ENCODE peak calls at places on chromosomes 13 and 19, in seven cellular contexts. One of them, this sample, is unnamed.

GRCh38 chr13:99280166-99280565 is 22.0 kb upstream of the GPR18 start:
- DNase-seq in colonic mucosa: peak
- DNase-seq in nucleus accumbens: no peak
- DNase-seq in AG04450: no peak
- DNase-seq in HEK293T: no peak
- DNase-seq in CD8-positive, alpha-beta T cell: no peak
- DNase-seq in body of pancreas: no peak
- DNase-seq in this sample: no peak

GRCh38 chr19:1616396-1616795 is 11.1 kb upstream of the UQCR11 start:
- DNase-seq in colonic mucosa: no peak
- DNase-seq in nucleus accumbens: no peak
- DNase-seq in AG04450: no peak
- DNase-seq in HEK293T: no peak
- DNase-seq in CD8-positive, alpha-beta T cell: no peak
- DNase-seq in body of pancreas: no peak
- DNase-seq in this sample: no peak

GRCh38 chr13:35978607-35979316 is 152.4 kb downstream of the DCLK1 start:
- DNase-seq in colonic mucosa: peak
- DNase-seq in nucleus accumbens: no peak
- DNase-seq in AG04450: no peak
- DNase-seq in HEK293T: peak
- DNase-seq in CD8-positive, alpha-beta T cell: no peak
- DNase-seq in body of pancreas: peak
- DNase-seq in this sample: no peak

GRCh38 chr13:109481046-109481445 is 305.3 kb downstream of the IRS2 start:
- DNase-seq in colonic mucosa: no peak
- DNase-seq in nucleus accumbens: no peak
- DNase-seq in AG04450: no peak
- DNase-seq in HEK293T: no peak
- DNase-seq in CD8-positive, alpha-beta T cell: no peak
- DNase-seq in body of pancreas: no peak
- DNase-seq in this sample: no peak

GRCh38 chr19:18743281-18743825 is 47.8 kb downstream of the COMP start:
- DNase-seq in colonic mucosa: peak
- DNase-seq in nucleus accumbens: no peak
- DNase-seq in AG04450: peak
- DNase-seq in HEK293T: peak
- DNase-seq in CD8-positive, alpha-beta T cell: no peak
- DNase-seq in body of pancreas: peak
- DNase-seq in this sample: no peak

GRCh38 chr13:112455476-112456059 is 79.4 kb downstream of the SPACA7 start:
- DNase-seq in colonic mucosa: no peak
- DNase-seq in nucleus accumbens: no peak
- DNase-seq in AG04450: no peak
- DNase-seq in HEK293T: no peak
- DNase-seq in CD8-positive, alpha-beta T cell: no peak
- DNase-seq in body of pancreas: no peak
- DNase-seq in this sample: no peak

GRCh38 chr19:47381653-47382279 is 32.7 kb downstream of the DHX34 start:
- DNase-seq in colonic mucosa: no peak
- DNase-seq in nucleus accumbens: no peak
- DNase-seq in AG04450: no peak
- DNase-seq in HEK293T: no peak
- DNase-seq in CD8-positive, alpha-beta T cell: no peak
- DNase-seq in body of pancreas: no peak
- DNase-seq in this sample: no peak

GRCh38 chr13:49023441-49023840 is 47.7 kb downstream of the FNDC3A start:
- DNase-seq in colonic mucosa: no peak
- DNase-seq in nucleus accumbens: no peak
- DNase-seq in AG04450: peak
- DNase-seq in HEK293T: no peak
- DNase-seq in CD8-positive, alpha-beta T cell: no peak
- DNase-seq in body of pancreas: no peak
- DNase-seq in this sample: no peak

GRCh38 chr19:54572696-54573311 is 786 bp upstream of the LILRA2 start:
- DNase-seq in colonic mucosa: no peak
- DNase-seq in nucleus accumbens: no peak
- DNase-seq in AG04450: no peak
- DNase-seq in HEK293T: no peak
- DNase-seq in CD8-positive, alpha-beta T cell: no peak
- DNase-seq in body of pancreas: no peak
- DNase-seq in this sample: no peak

GRCh38 chr19:12664406-12665280 is 1.9 kb downstream of the MAN2B1 start:
- DNase-seq in colonic mucosa: peak
- DNase-seq in nucleus accumbens: no peak
- DNase-seq in AG04450: no peak
- DNase-seq in HEK293T: peak
- DNase-seq in CD8-positive, alpha-beta T cell: no peak
- DNase-seq in body of pancreas: no peak
- DNase-seq in this sample: no peak

GRCh38 chr19:47758433-47758784 is 13.1 kb downstream of the NOP53 start:
- DNase-seq in colonic mucosa: no peak
- DNase-seq in nucleus accumbens: no peak
- DNase-seq in AG04450: no peak
- DNase-seq in HEK293T: no peak
- DNase-seq in CD8-positive, alpha-beta T cell: no peak
- DNase-seq in body of pancreas: no peak
- DNase-seq in this sample: no peak

GRCh38 chr19:38224014-38224862 is at the start of gene DPF1:
- DNase-seq in colonic mucosa: no peak
- DNase-seq in nucleus accumbens: peak
- DNase-seq in AG04450: no peak
- DNase-seq in HEK293T: peak
- DNase-seq in CD8-positive, alpha-beta T cell: no peak
- DNase-seq in body of pancreas: no peak
- DNase-seq in this sample: peak

GRCh38 chr19:2813235-2814160 is 6.2 kb upstream of the ZNF554 start:
- DNase-seq in colonic mucosa: no peak
- DNase-seq in nucleus accumbens: no peak
- DNase-seq in AG04450: no peak
- DNase-seq in HEK293T: no peak
- DNase-seq in CD8-positive, alpha-beta T cell: no peak
- DNase-seq in body of pancreas: no peak
- DNase-seq in this sample: no peak

GRCh38 chr19:12085074-12085818 is 20.7 kb downstream of the ZNF844 start:
- DNase-seq in colonic mucosa: no peak
- DNase-seq in nucleus accumbens: no peak
- DNase-seq in AG04450: no peak
- DNase-seq in HEK293T: no peak
- DNase-seq in CD8-positive, alpha-beta T cell: no peak
- DNase-seq in body of pancreas: no peak
- DNase-seq in this sample: no peak

GRCh38 chr13:45834411-45834994 is 17.1 kb downstream of the SIAH3 start:
- DNase-seq in colonic mucosa: no peak
- DNase-seq in nucleus accumbens: no peak
- DNase-seq in AG04450: no peak
- DNase-seq in HEK293T: no peak
- DNase-seq in CD8-positive, alpha-beta T cell: no peak
- DNase-seq in body of pancreas: no peak
- DNase-seq in this sample: no peak

GRCh38 chr13:99484405-99484981 is 16.8 kb upstream of the TM9SF2 start:
- DNase-seq in colonic mucosa: no peak
- DNase-seq in nucleus accumbens: no peak
- DNase-seq in AG04450: peak
- DNase-seq in HEK293T: no peak
- DNase-seq in CD8-positive, alpha-beta T cell: no peak
- DNase-seq in body of pancreas: no peak
- DNase-seq in this sample: no peak

GRCh38 chr13:66462187-66462586 is 767.9 kb downstream of the PCDH9 start:
- DNase-seq in colonic mucosa: no peak
- DNase-seq in nucleus accumbens: no peak
- DNase-seq in AG04450: no peak
- DNase-seq in HEK293T: no peak
- DNase-seq in CD8-positive, alpha-beta T cell: no peak
- DNase-seq in body of pancreas: no peak
- DNase-seq in this sample: no peak

GRCh38 chr13:100580045-100580444 is 8.5 kb downstream of the GGACT start:
- DNase-seq in colonic mucosa: no peak
- DNase-seq in nucleus accumbens: no peak
- DNase-seq in AG04450: no peak
- DNase-seq in HEK293T: no peak
- DNase-seq in CD8-positive, alpha-beta T cell: no peak
- DNase-seq in body of pancreas: no peak
- DNase-seq in this sample: no peak

GRCh38 chr13:39810091-39810877 is 154.8 kb downstream of the COG6 start:
- DNase-seq in colonic mucosa: no peak
- DNase-seq in nucleus accumbens: no peak
- DNase-seq in AG04450: no peak
- DNase-seq in HEK293T: no peak
- DNase-seq in CD8-positive, alpha-beta T cell: no peak
- DNase-seq in body of pancreas: no peak
- DNase-seq in this sample: no peak

GRCh38 chr13:80551650-80552497 is 210.9 kb upstream of the SPRY2 start:
- DNase-seq in colonic mucosa: no peak
- DNase-seq in nucleus accumbens: no peak
- DNase-seq in AG04450: no peak
- DNase-seq in HEK293T: no peak
- DNase-seq in CD8-positive, alpha-beta T cell: no peak
- DNase-seq in body of pancreas: no peak
- DNase-seq in this sample: no peak

GRCh38 chr19:33194884-33195710 is 967 bp downstream of the LRP3 start:
- DNase-seq in colonic mucosa: peak
- DNase-seq in nucleus accumbens: no peak
- DNase-seq in AG04450: no peak
- DNase-seq in HEK293T: peak
- DNase-seq in CD8-positive, alpha-beta T cell: no peak
- DNase-seq in body of pancreas: peak
- DNase-seq in this sample: no peak

GRCh38 chr19:10863107-10863700 is 8.1 kb upstream of the CARM1 start:
- DNase-seq in colonic mucosa: no peak
- DNase-seq in nucleus accumbens: no peak
- DNase-seq in AG04450: no peak
- DNase-seq in HEK293T: no peak
- DNase-seq in CD8-positive, alpha-beta T cell: no peak
- DNase-seq in body of pancreas: peak
- DNase-seq in this sample: no peak

GRCh38 chr19:2678043-2678671 is 24.3 kb downstream of the GNG7 start:
- DNase-seq in colonic mucosa: no peak
- DNase-seq in nucleus accumbens: no peak
- DNase-seq in AG04450: no peak
- DNase-seq in HEK293T: no peak
- DNase-seq in CD8-positive, alpha-beta T cell: no peak
- DNase-seq in body of pancreas: no peak
- DNase-seq in this sample: no peak

GRCh38 chr13:35984287-35984686 is 146.9 kb downstream of the DCLK1 start:
- DNase-seq in colonic mucosa: no peak
- DNase-seq in nucleus accumbens: no peak
- DNase-seq in AG04450: no peak
- DNase-seq in HEK293T: no peak
- DNase-seq in CD8-positive, alpha-beta T cell: no peak
- DNase-seq in body of pancreas: no peak
- DNase-seq in this sample: no peak

GRCh38 chr13:44373247-44373600 is 400 bp upstream of the SERP2 start:
- DNase-seq in colonic mucosa: no peak
- DNase-seq in nucleus accumbens: no peak
- DNase-seq in AG04450: no peak
- DNase-seq in HEK293T: no peak
- DNase-seq in CD8-positive, alpha-beta T cell: no peak
- DNase-seq in body of pancreas: no peak
- DNase-seq in this sample: no peak

GRCh38 chr19:1618157-1619093 is 13.2 kb upstream of the UQCR11 start:
- DNase-seq in colonic mucosa: peak
- DNase-seq in nucleus accumbens: no peak
- DNase-seq in AG04450: no peak
- DNase-seq in HEK293T: peak
- DNase-seq in CD8-positive, alpha-beta T cell: no peak
- DNase-seq in body of pancreas: peak
- DNase-seq in this sample: no peak

GRCh38 chr13:113915786-113916329 is 52.0 kb upstream of the GAS6 start:
- DNase-seq in colonic mucosa: peak
- DNase-seq in nucleus accumbens: no peak
- DNase-seq in AG04450: no peak
- DNase-seq in HEK293T: no peak
- DNase-seq in CD8-positive, alpha-beta T cell: no peak
- DNase-seq in body of pancreas: no peak
- DNase-seq in this sample: no peak

GRCh38 chr13:76812971-76813691 is 73.1 kb downstream of the KCTD12 start:
- DNase-seq in colonic mucosa: no peak
- DNase-seq in nucleus accumbens: no peak
- DNase-seq in AG04450: no peak
- DNase-seq in HEK293T: no peak
- DNase-seq in CD8-positive, alpha-beta T cell: no peak
- DNase-seq in body of pancreas: no peak
- DNase-seq in this sample: peak

GRCh38 chr13:92657565-92657964 is 569.0 kb upstream of the GPC6 start:
- DNase-seq in colonic mucosa: no peak
- DNase-seq in nucleus accumbens: no peak
- DNase-seq in AG04450: no peak
- DNase-seq in HEK293T: no peak
- DNase-seq in CD8-positive, alpha-beta T cell: no peak
- DNase-seq in body of pancreas: no peak
- DNase-seq in this sample: no peak

GRCh38 chr19:3368441-3368795 is 2.0 kb downstream of the NFIC start:
- DNase-seq in colonic mucosa: no peak
- DNase-seq in nucleus accumbens: no peak
- DNase-seq in AG04450: no peak
- DNase-seq in HEK293T: no peak
- DNase-seq in CD8-positive, alpha-beta T cell: no peak
- DNase-seq in body of pancreas: no peak
- DNase-seq in this sample: no peak

GRCh38 chr13:32728327-32728726 is 142.1 kb downstream of the PDS5B start:
- DNase-seq in colonic mucosa: no peak
- DNase-seq in nucleus accumbens: no peak
- DNase-seq in AG04450: no peak
- DNase-seq in HEK293T: no peak
- DNase-seq in CD8-positive, alpha-beta T cell: no peak
- DNase-seq in body of pancreas: no peak
- DNase-seq in this sample: no peak

GRCh38 chr19:1172353-1173159 is 1.5 kb downstream of the SBNO2 start:
- DNase-seq in colonic mucosa: peak
- DNase-seq in nucleus accumbens: no peak
- DNase-seq in AG04450: no peak
- DNase-seq in HEK293T: no peak
- DNase-seq in CD8-positive, alpha-beta T cell: no peak
- DNase-seq in body of pancreas: peak
- DNase-seq in this sample: peak

This sample was measured in hypothalamus.